ENCODE peak calls at places on chromosomes 2 and 18, in eight cellular contexts. U is lower lobe of right lung, J is pancreas, P is transverse colon, H is GM23248, F is Caco-2, K is OCI-LY7, N is RWPE2. V is an unnamed sample. For H3K4me1, the result is how much of the 10 kb centered on the place peaks cover.

GRCh38 chr18:59606193-59607175 is 90.7 kb downstream of the CCBE1 start:
- DNase-seq in J (no peak), H (no peak), U (no peak), K (no peak), P (no peak), N (no peak), F (no peak), V (no peak)

GRCh38 chr2:6782523-6783061 is 83.1 kb downstream of the CMPK2 start:
- DNase-seq in K (no peak), F (no peak), J (no peak), P (no peak), N (no peak), U (peak), H (no peak), V (no peak)

GRCh38 chr18:13423352-13423751 is 204.8 kb downstream of the LDLRAD4 start:
- DNase-seq in N (no peak), P (no peak), H (no peak), K (no peak), U (no peak), J (no peak), F (no peak), V (no peak)

GRCh38 chr2:133937669-133938068 is 316.2 kb upstream of the MGAT5 start:
- DNase-seq in J (no peak), F (no peak), N (no peak), U (no peak), P (no peak), H (no peak), K (no peak), V (no peak)

GRCh38 chr2:179373826-179374225 is 109.2 kb upstream of the SESTD1 start:
- DNase-seq in N (no peak), H (no peak), P (no peak), J (no peak), U (no peak), K (no peak), F (no peak), V (no peak)

GRCh38 chr2:141844232-141844631 is 286.6 kb downstream of the LRP1B start:
- DNase-seq in K (no peak), F (no peak), H (no peak), P (no peak), N (no peak), U (no peak), J (no peak), V (no peak)

GRCh38 chr18:12321331-12321730 is 13.3 kb downstream of the TUBB6 start:
- DNase-seq in F (no peak), U (no peak), K (peak), P (no peak), N (no peak), H (peak), J (no peak), V (no peak)

GRCh38 chr2:29053680-29054400 is 20.5 kb downstream of the PCARE start:
- DNase-seq in F (no peak), H (peak), P (no peak), U (no peak), K (no peak), N (no peak), J (no peak), V (no peak)

GRCh38 chr2:112583497-112584133 is 794 bp upstream of the CHCHD5 start:
- DNase-seq in N (no peak), H (peak), U (no peak), K (no peak), P (no peak), F (peak), J (no peak), V (peak)

GRCh38 chr2:126656311-126657145 is 570 bp downstream of the GYPC start:
- DNase-seq in N (no peak), P (peak), H (peak), J (peak), U (peak), F (no peak), K (peak), V (peak)

GRCh38 chr2:38603402-38604265 is 906 bp upstream of the HNRNPLL start:
- DNase-seq in J (peak), N (no peak), U (peak), F (peak), P (peak), K (peak), H (peak), V (peak)

GRCh38 chr2:227610123-227610522 is 4.5 kb downstream of the SCYGR3 start:
- DNase-seq in U (no peak), J (no peak), N (no peak), K (no peak), F (no peak), H (no peak), P (no peak), V (no peak)

GRCh38 chr18:61466736-61467135 is 133.5 kb downstream of the CDH20 start:
- DNase-seq in U (no peak), J (no peak), P (no peak), F (no peak), K (no peak), H (no peak), N (no peak), V (no peak)

GRCh38 chr18:55337908-55338521 is 250.0 kb downstream of the TCF4 start:
- DNase-seq in H (peak), J (no peak), F (no peak), N (no peak), K (no peak), U (no peak), P (no peak), V (no peak)

GRCh38 chr2:48551548-48551947 is 21.6 kb downstream of the STON1 start:
- DNase-seq in H (peak), N (no peak), P (no peak), U (no peak), J (no peak), F (no peak), K (no peak), V (no peak)

GRCh38 chr2:67463810-67464209 is 66.7 kb downstream of the ETAA1 start:
- DNase-seq in U (no peak), P (no peak), F (peak), K (no peak), J (no peak), N (peak), H (no peak), V (peak)

GRCh38 chr18:57542801-57543427 is 43.6 kb downstream of the FECH start:
- DNase-seq in P (no peak), F (no peak), U (no peak), N (no peak), H (peak), K (no peak), J (no peak), V (no peak)

GRCh38 chr2:120378605-120379004 is 32.7 kb downstream of the INHBB start:
- DNase-seq in F (no peak), J (no peak), H (no peak), P (no peak), N (no peak), U (peak), K (no peak), V (no peak)

GRCh38 chr2:105100064-105100840 is 62.4 kb downstream of the MRPS9 start:
- DNase-seq in J (no peak), P (no peak), N (no peak), K (peak), U (no peak), H (no peak), F (no peak), V (no peak)

GRCh38 chr18:58525517-58525916 is 103.4 kb downstream of the ALPK2 start:
- DNase-seq in K (no peak), H (peak), U (no peak), F (no peak), N (no peak), J (no peak), P (no peak), V (no peak)

GRCh38 chr2:236870401-236870800 is 215.3 kb upstream of the COPS8 start:
- DNase-seq in P (no peak), F (no peak), N (no peak), H (no peak), K (no peak), U (no peak), J (no peak), V (no peak)

GRCh38 chr18:29154758-29155725 is 978.1 kb upstream of the CDH2 start:
- DNase-seq in P (no peak), F (no peak), U (no peak), H (peak), K (no peak), N (peak), J (peak), V (no peak)

GRCh38 chr18:7105268-7105667 is 12.3 kb downstream of the LAMA1 start:
- DNase-seq in N (no peak), P (no peak), U (no peak), F (no peak), H (no peak), K (no peak), J (no peak), V (no peak)

GRCh38 chr2:86017901-86018896 is 87.5 kb downstream of the POLR1A start:
- DNase-seq in J (peak), U (peak), K (no peak), H (no peak), P (peak), F (no peak), N (peak), V (no peak)

GRCh38 chr2:26164641-26165211 is 8.2 kb upstream of the GAREM2 start:
- DNase-seq in J (no peak), F (no peak), K (no peak), H (no peak), U (peak), P (no peak), N (no peak), V (no peak)

GRCh38 chr2:111216811-111217652 is 96.3 kb downstream of the BCL2L11 start:
- DNase-seq in P (no peak), J (no peak), H (no peak), K (no peak), U (no peak), F (no peak), N (no peak), V (no peak)

GRCh38 chr18:30971338-30971956 is 71.1 kb downstream of the DSC3 start:
- DNase-seq in J (no peak), K (peak), H (peak), F (no peak), N (no peak), U (no peak), P (no peak), V (no peak)

GRCh38 chr2:170886391-170886790 is 42.7 kb upstream of the GORASP2 start:
- DNase-seq in P (no peak), K (no peak), U (no peak), N (no peak), F (no peak), H (peak), J (no peak), V (no peak)

GRCh38 chr2:16495812-16496211 is 169.8 kb downstream of the CYRIA start:
- DNase-seq in J (no peak), H (no peak), U (no peak), K (no peak), P (no peak), F (no peak), N (no peak), V (no peak)

GRCh38 chr2:240236217-240237111 is 96.0 kb upstream of the OTOS start:
- DNase-seq in J (peak), U (peak), N (peak), K (no peak), F (no peak), P (no peak), H (no peak), V (no peak)

GRCh38 chr2:62576276-62576939 is 70.4 kb upstream of the TMEM17 start:
- DNase-seq in U (no peak), P (no peak), F (no peak), N (no peak), K (no peak), J (peak), H (no peak), V (no peak)

GRCh38 chr18:32351014-32351413 is 119.7 kb downstream of the GAREM1 start:
- DNase-seq in F (no peak), H (peak), K (no peak), J (no peak), U (no peak), N (no peak), P (no peak), V (no peak)

GRCh38 chr2:74740395-74741075 is 86.5 kb downstream of the SEMA4F start:
- DNase-seq in N (peak), F (peak), J (peak), U (peak), K (no peak), P (peak), H (peak), V (no peak)

GRCh38 chr2:196101325-196101981 is 32.8 kb upstream of the DNAH7 start:
- DNase-seq in N (no peak), P (peak), K (peak), J (no peak), H (peak), F (no peak), U (no peak), V (no peak)

GRCh38 chr2:102193074-102193473 is 6.3 kb downstream of the IL1RL2 start:
- DNase-seq in F (no peak), N (no peak), P (no peak), J (no peak), K (no peak), H (peak), U (no peak), V (no peak)

GRCh38 chr18:23593720-23594119 is 7.4 kb upstream of the NPC1 start:
- DNase-seq in H (peak), N (no peak), F (no peak), J (no peak), U (no peak), K (no peak), P (no peak), V (no peak)

GRCh38 chr2:31236433-31237205 is 2.7 kb downstream of the EHD3 start:
- DNase-seq in F (no peak), P (no peak), H (no peak), N (no peak), K (no peak), J (no peak), U (no peak), V (no peak)
- H3K4me1 ChIP-seq in F (under half), P (under half), H (under half), N (under half), K (under half), J (under half), U (under half), V (under half)

DNA sequence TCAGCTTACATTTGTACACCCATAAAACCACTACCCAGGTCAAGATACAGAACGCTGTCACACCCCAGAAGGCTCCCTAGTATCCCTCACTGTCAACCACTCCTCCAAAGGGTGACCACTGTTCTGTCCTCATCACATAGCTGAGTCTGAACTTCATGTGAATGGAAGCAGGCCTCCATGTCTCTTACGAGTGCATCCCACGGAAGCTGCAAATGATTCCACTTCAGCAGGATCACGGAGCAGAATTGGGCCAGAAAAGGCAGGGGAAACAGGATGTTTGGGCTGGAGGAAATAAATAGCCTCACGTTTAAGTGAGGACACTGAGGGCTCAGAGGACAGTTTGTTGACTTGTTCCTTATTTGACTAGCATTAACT is 38.4 kb downstream of the LBH start:
- DNase-seq in K (no peak), H (no peak), J (no peak), U (no peak), P (no peak), N (no peak), F (no peak), V (no peak)
- H3K4me1 ChIP-seq in K (under half), H (under half), J (under half), U (half or more), P (under half), N (under half), F (under half), V (under half)

DNA sequence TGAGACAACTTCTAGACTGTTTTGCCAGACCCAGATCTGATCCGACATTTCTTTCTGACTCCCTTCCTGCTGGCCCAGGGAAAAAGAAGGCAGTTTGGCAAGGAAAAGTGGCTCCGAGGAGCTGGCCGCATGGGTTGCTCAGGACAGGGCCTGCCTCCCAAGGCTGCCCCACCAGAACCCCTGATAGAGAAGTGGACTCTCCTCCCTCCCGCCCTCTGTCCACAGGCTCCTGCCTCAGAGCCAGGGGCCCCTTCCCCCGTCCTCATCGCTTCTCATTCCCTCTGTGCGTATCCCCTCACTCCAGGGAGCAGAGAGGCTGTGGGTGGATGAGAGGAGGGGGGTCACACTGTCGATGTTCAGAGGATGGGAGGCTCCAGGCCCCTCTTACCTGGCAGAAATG is 110.2 kb downstream of the TNS1 start:
- DNase-seq in U (no peak), F (no peak), K (no peak), J (no peak), H (no peak), P (no peak), N (no peak), V (no peak)
- H3K4me1 ChIP-seq in U (half or more), F (under half), K (under half), J (under half), H (under half), P (under half), N (under half), V (under half)

DNA sequence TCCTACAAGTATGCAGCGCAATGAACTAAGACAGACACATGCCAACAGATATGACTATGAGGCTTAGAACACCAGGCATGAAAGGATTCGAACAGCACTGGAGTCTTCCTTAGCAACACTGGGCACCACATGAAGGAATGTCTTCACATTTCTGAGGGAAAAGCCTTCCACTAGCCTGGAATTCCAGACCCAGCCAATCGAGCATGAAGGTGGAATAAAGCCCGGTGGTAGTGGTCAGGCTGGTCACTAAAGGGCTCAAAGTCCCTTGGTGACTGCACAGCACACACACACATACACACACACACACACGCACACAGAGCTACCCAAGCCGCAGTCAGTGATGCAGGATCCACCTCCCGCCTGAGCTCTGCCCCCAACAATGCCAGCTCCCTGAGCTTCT is 19.7 kb upstream of the SFXN5 start:
- DNase-seq in F (no peak), H (peak), K (no peak), J (no peak), P (no peak), U (no peak), N (no peak), V (no peak)
- H3K4me1 ChIP-seq in F (under half), H (under half), K (under half), J (under half), P (under half), U (under half), N (under half), V (under half)

V was measured in HAP-1.